ENCODE peak calls at places on chromosomes 12 and 14, in five cellular contexts. I is psoas muscle, S is fibroblast of lung, Q is right atrium auricular region, U is breast epithelium. X is an unnamed sample. For H3K9me3, the result is how much of the 10 kb centered on the place peaks cover.

GRCh38 chr14:58367296-58367695 is 28.4 kb upstream of the TOMM20L start:
- DNase-seq in I (no peak), S (no peak), Q (no peak), U (no peak), X (peak)

GRCh38 chr14:68654471-68654941 is 138.4 kb downstream of the ZFP36L1 start:
- DNase-seq in I (no peak), S (peak), Q (peak), U (peak), X (no peak)

GRCh38 chr12:63968685-63969084 is 124.2 kb downstream of the SRGAP1 start:
- DNase-seq in I (no peak), S (no peak), Q (no peak), U (no peak), X (no peak)

GRCh38 chr14:39102265-39102968 is 618 bp downstream of the SEC23A start:
- DNase-seq in I (no peak), S (peak), Q (no peak), U (no peak), X (peak)

GRCh38 chr12:85725991-85726390 is 110.2 kb downstream of the RASSF9 start:
- DNase-seq in I (no peak), S (peak), Q (no peak), U (no peak), X (no peak)

GRCh38 chr12:22046968-22047390 is 961 bp downstream of the CMAS start:
- DNase-seq in I (no peak), S (no peak), Q (no peak), U (no peak), X (no peak)

GRCh38 chr14:71474291-71474690 is 457.9 kb upstream of the RGS6 start:
- DNase-seq in I (no peak), S (no peak), Q (no peak), U (no peak), X (no peak)

GRCh38 chr14:90522585-90523191 is 125.9 kb downstream of the CALM1 start:
- DNase-seq in I (peak), S (peak), Q (no peak), U (peak), X (peak)

GRCh38 chr14:74425525-74426201 is 347 bp downstream of the SYNDIG1L start:
- DNase-seq in I (peak), S (peak), Q (no peak), U (no peak), X (no peak)

DNA sequence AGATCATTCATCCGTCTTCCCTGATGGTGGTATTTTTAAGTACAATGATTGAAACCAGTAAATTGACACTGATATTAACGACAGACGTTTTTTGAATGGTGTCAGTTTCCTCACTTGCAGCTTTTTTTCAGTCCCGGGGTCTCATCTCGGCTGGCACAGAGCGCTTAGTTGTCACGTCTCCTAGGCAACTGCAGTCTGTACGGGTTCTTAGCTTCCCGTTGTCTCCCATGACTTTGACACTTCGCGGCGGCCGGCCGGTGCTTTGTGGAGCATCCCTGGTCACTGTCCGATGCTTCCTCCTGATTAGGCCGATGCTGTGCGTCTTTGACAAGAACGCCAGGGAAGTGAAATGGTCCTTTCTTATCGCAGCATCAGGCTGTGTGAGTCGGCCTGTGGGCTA is 67.4 kb downstream of the ADGRD1 start:
- DNase-seq in I (no peak), S (no peak), Q (no peak), U (no peak), X (no peak)
- H3K9me3 ChIP-seq in I (under half), S (under half), Q (under half), U (under half), X (under half)

GRCh38 chr12:48340891-48341290 is 9.8 kb downstream of the ZNF641 start:
- DNase-seq in I (no peak), S (no peak), Q (no peak), U (no peak), X (no peak)

GRCh38 chr12:48336066-48336465 is 14.7 kb downstream of the ZNF641 start:
- DNase-seq in I (no peak), S (no peak), Q (no peak), U (no peak), X (no peak)

GRCh38 chr12:48331389-48331788 is 19.3 kb downstream of the ZNF641 start:
- DNase-seq in I (no peak), S (no peak), Q (no peak), U (no peak), X (no peak)

GRCh38 chr12:48334807-48335206 is 15.9 kb downstream of the ZNF641 start:
- DNase-seq in I (no peak), S (no peak), Q (no peak), U (no peak), X (no peak)

GRCh38 chr12:48336564-48336963 is 14.2 kb downstream of the ZNF641 start:
- DNase-seq in I (no peak), S (no peak), Q (no peak), U (no peak), X (no peak)
- TF ChIP-seq CTCF in I (no peak), S (no peak), Q (no peak), U (no peak), X (no peak)

DNA sequence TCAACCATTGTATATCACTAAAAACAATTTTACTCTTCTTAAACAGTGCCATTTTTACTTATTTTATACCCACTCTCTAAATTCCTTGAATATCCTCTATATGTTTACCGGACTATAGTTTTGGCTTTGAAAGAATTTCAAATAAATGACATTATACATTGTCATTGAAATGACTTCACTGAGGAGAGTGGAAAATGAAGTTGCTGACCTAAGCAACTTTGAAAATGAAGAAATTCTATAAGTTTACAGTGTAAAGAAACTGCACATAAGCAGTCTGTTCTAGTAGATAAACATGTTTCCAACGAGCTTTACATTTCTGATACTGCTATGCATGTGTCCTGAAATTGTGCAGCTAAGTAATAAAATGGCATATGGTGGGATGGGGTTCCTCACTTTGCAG is 1094.0 kb downstream of the TMEM121 start:
- DNase-seq in I (no peak), S (no peak), Q (no peak), U (no peak), X (no peak)
- H3K9me3 ChIP-seq in I (under half), S (under half), Q (under half), U (under half), X (under half)

GRCh38 chr12:109714141-109714912 is 702 bp downstream of the FAM222A start:
- DNase-seq in I (peak), S (peak), Q (no peak), U (no peak), X (peak)

GRCh38 chr12:109715310-109716091 is 1.9 kb downstream of the FAM222A start:
- DNase-seq in I (no peak), S (no peak), Q (no peak), U (no peak), X (peak)

GRCh38 chr12:109711596-109712461 is 1.8 kb upstream of the FAM222A start:
- DNase-seq in I (no peak), S (no peak), Q (no peak), U (no peak), X (no peak)

GRCh38 chr12:109714913-109715244 is 1.3 kb downstream of the FAM222A start:
- DNase-seq in I (no peak), S (no peak), Q (no peak), U (no peak), X (no peak)

GRCh38 chr12:109713187-109713984 is at the start of gene FAM222A:
- DNase-seq in I (peak), S (peak), Q (peak), U (peak), X (peak)
- TF ChIP-seq CTCF in I (peak), S (no peak), Q (no peak), U (peak), X (no peak)

GRCh38 chr14:52175982-52176502 is 91.5 kb upstream of the PTGDR start:
- DNase-seq in I (no peak), S (no peak), Q (no peak), U (no peak), X (peak)
- H3K9me3 ChIP-seq in I (under half), S (under half), Q (under half), U (under half), X (under half)

GRCh38 chr12:44314007-44314500 is 478.2 kb downstream of the TMEM117 start:
- DNase-seq in I (no peak), S (peak), Q (no peak), U (no peak), X (no peak)

GRCh38 chr12:44313188-44313587 is 477.3 kb downstream of the TMEM117 start:
- DNase-seq in I (no peak), S (no peak), Q (no peak), U (no peak), X (no peak)

DNA sequence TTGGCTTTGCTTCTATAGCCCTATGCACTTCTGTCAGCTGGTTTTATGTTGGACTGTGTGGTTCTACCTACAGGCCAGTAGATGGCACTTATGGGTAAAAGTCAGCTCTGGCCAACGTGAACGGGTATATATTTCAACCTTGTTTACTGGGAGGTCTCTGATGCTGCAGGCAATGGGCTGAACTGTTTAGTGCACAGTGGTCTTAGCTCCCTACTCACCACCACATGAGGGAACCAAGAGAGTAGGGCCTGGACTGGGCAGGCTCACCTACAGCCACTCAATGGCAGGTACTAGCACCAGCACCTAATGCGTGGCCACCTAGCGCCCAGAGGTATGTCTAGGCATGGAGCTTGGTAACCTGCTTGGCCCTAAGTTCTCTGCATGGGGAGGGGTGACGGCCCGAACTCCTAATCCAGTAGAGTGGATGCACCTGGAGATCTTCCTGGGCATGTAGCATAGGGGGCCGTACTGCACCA is 481.8 kb downstream of the TMEM117 start:
- DNase-seq in I (no peak), S (peak), Q (no peak), U (no peak), X (no peak)
- TF ChIP-seq CTCF in I (no peak), S (peak), Q (no peak), U (no peak), X (no peak)

X was measured in gastrocnemius medialis.